ENCODE peak calls at places on chromosomes 3 and 15, in eight cellular contexts. One of them, this sample, is unnamed.

GRCh38 chr3:124492824-124493223 is 237.4 kb upstream of the UMPS start:
- DNase-seq in ecto neural progenitor cell: no peak
- DNase-seq in uterus: peak
- DNase-seq in CD4-positive, alpha-beta T cell: no peak
- DNase-seq in kidney epithelial cell: peak
- DNase-seq in stimulated activated naive CD8-positive, alpha-beta T cell treated with anti-CD3 and anti-CD28 coated beads, Interleukin-15, Interleukin-2, amounts not matched to agents 100 U/mL and 50 U/mL, for 24 hours: peak
- DNase-seq in T-helper 2 cell: peak
- DNase-seq in HTR-8/SVneo: peak
- DNase-seq in this sample: no peak

GRCh38 chr3:58071480-58071971 is 63.3 kb downstream of the FLNB start:
- DNase-seq in ecto neural progenitor cell: no peak
- DNase-seq in uterus: no peak
- DNase-seq in CD4-positive, alpha-beta T cell: no peak
- DNase-seq in kidney epithelial cell: no peak
- DNase-seq in stimulated activated naive CD8-positive, alpha-beta T cell treated with anti-CD3 and anti-CD28 coated beads, Interleukin-15, Interleukin-2, amounts not matched to agents 100 U/mL and 50 U/mL, for 24 hours: no peak
- DNase-seq in T-helper 2 cell: no peak
- DNase-seq in HTR-8/SVneo: no peak
- DNase-seq in this sample: no peak

GRCh38 chr3:125652349-125652748 is 57.1 kb upstream of the OSBPL11 start:
- DNase-seq in ecto neural progenitor cell: no peak
- DNase-seq in uterus: no peak
- DNase-seq in CD4-positive, alpha-beta T cell: no peak
- DNase-seq in kidney epithelial cell: no peak
- DNase-seq in stimulated activated naive CD8-positive, alpha-beta T cell treated with anti-CD3 and anti-CD28 coated beads, Interleukin-15, Interleukin-2, amounts not matched to agents 100 U/mL and 50 U/mL, for 24 hours: no peak
- DNase-seq in T-helper 2 cell: no peak
- DNase-seq in HTR-8/SVneo: no peak
- DNase-seq in this sample: no peak

GRCh38 chr3:55246016-55246415 is 241.1 kb downstream of the WNT5A start:
- DNase-seq in ecto neural progenitor cell: no peak
- DNase-seq in uterus: no peak
- DNase-seq in CD4-positive, alpha-beta T cell: no peak
- DNase-seq in kidney epithelial cell: no peak
- DNase-seq in stimulated activated naive CD8-positive, alpha-beta T cell treated with anti-CD3 and anti-CD28 coated beads, Interleukin-15, Interleukin-2, amounts not matched to agents 100 U/mL and 50 U/mL, for 24 hours: no peak
- DNase-seq in T-helper 2 cell: no peak
- DNase-seq in HTR-8/SVneo: no peak
- DNase-seq in this sample: no peak

GRCh38 chr3:126558336-126559071 is at the start of gene C3orf22:
- DNase-seq in ecto neural progenitor cell: peak
- DNase-seq in uterus: peak
- DNase-seq in CD4-positive, alpha-beta T cell: no peak
- DNase-seq in kidney epithelial cell: no peak
- DNase-seq in stimulated activated naive CD8-positive, alpha-beta T cell treated with anti-CD3 and anti-CD28 coated beads, Interleukin-15, Interleukin-2, amounts not matched to agents 100 U/mL and 50 U/mL, for 24 hours: no peak
- DNase-seq in T-helper 2 cell: no peak
- DNase-seq in HTR-8/SVneo: no peak
- DNase-seq in this sample: no peak

GRCh38 chr15:65184305-65184943 is 718 bp downstream of the CLPX start:
- DNase-seq in ecto neural progenitor cell: peak
- DNase-seq in uterus: peak
- DNase-seq in CD4-positive, alpha-beta T cell: peak
- DNase-seq in kidney epithelial cell: no peak
- DNase-seq in stimulated activated naive CD8-positive, alpha-beta T cell treated with anti-CD3 and anti-CD28 coated beads, Interleukin-15, Interleukin-2, amounts not matched to agents 100 U/mL and 50 U/mL, for 24 hours: peak
- DNase-seq in T-helper 2 cell: peak
- DNase-seq in HTR-8/SVneo: peak
- DNase-seq in this sample: peak

GRCh38 chr3:13718000-13718399 is 161.9 kb downstream of the WNT7A start:
- DNase-seq in ecto neural progenitor cell: no peak
- DNase-seq in uterus: peak
- DNase-seq in CD4-positive, alpha-beta T cell: no peak
- DNase-seq in kidney epithelial cell: no peak
- DNase-seq in stimulated activated naive CD8-positive, alpha-beta T cell treated with anti-CD3 and anti-CD28 coated beads, Interleukin-15, Interleukin-2, amounts not matched to agents 100 U/mL and 50 U/mL, for 24 hours: no peak
- DNase-seq in T-helper 2 cell: no peak
- DNase-seq in HTR-8/SVneo: no peak
- DNase-seq in this sample: no peak

GRCh38 chr3:190721330-190721729 is 141.2 kb downstream of the GMNC start:
- DNase-seq in ecto neural progenitor cell: no peak
- DNase-seq in uterus: no peak
- DNase-seq in CD4-positive, alpha-beta T cell: no peak
- DNase-seq in kidney epithelial cell: peak
- DNase-seq in stimulated activated naive CD8-positive, alpha-beta T cell treated with anti-CD3 and anti-CD28 coated beads, Interleukin-15, Interleukin-2, amounts not matched to agents 100 U/mL and 50 U/mL, for 24 hours: no peak
- DNase-seq in T-helper 2 cell: no peak
- DNase-seq in HTR-8/SVneo: no peak
- DNase-seq in this sample: no peak

GRCh38 chr3:106001923-106002322 is 133.1 kb upstream of the CBLB start:
- DNase-seq in ecto neural progenitor cell: no peak
- DNase-seq in uterus: no peak
- DNase-seq in CD4-positive, alpha-beta T cell: no peak
- DNase-seq in kidney epithelial cell: no peak
- DNase-seq in stimulated activated naive CD8-positive, alpha-beta T cell treated with anti-CD3 and anti-CD28 coated beads, Interleukin-15, Interleukin-2, amounts not matched to agents 100 U/mL and 50 U/mL, for 24 hours: no peak
- DNase-seq in T-helper 2 cell: no peak
- DNase-seq in HTR-8/SVneo: no peak
- DNase-seq in this sample: no peak

GRCh38 chr3:12963869-12964712 is 109.1 kb downstream of the IQSEC1 start:
- DNase-seq in ecto neural progenitor cell: no peak
- DNase-seq in uterus: no peak
- DNase-seq in CD4-positive, alpha-beta T cell: no peak
- DNase-seq in kidney epithelial cell: no peak
- DNase-seq in stimulated activated naive CD8-positive, alpha-beta T cell treated with anti-CD3 and anti-CD28 coated beads, Interleukin-15, Interleukin-2, amounts not matched to agents 100 U/mL and 50 U/mL, for 24 hours: no peak
- DNase-seq in T-helper 2 cell: no peak
- DNase-seq in HTR-8/SVneo: no peak
- DNase-seq in this sample: no peak

GRCh38 chr3:151329368-151329767 is at the start of gene P2RY13:
- DNase-seq in ecto neural progenitor cell: no peak
- DNase-seq in uterus: no peak
- DNase-seq in CD4-positive, alpha-beta T cell: no peak
- DNase-seq in kidney epithelial cell: no peak
- DNase-seq in stimulated activated naive CD8-positive, alpha-beta T cell treated with anti-CD3 and anti-CD28 coated beads, Interleukin-15, Interleukin-2, amounts not matched to agents 100 U/mL and 50 U/mL, for 24 hours: no peak
- DNase-seq in T-helper 2 cell: no peak
- DNase-seq in HTR-8/SVneo: no peak
- DNase-seq in this sample: no peak

GRCh38 chr15:62752687-62753517 is 289.6 kb upstream of the TPM1 start:
- DNase-seq in ecto neural progenitor cell: no peak
- DNase-seq in uterus: no peak
- DNase-seq in CD4-positive, alpha-beta T cell: no peak
- DNase-seq in kidney epithelial cell: no peak
- DNase-seq in stimulated activated naive CD8-positive, alpha-beta T cell treated with anti-CD3 and anti-CD28 coated beads, Interleukin-15, Interleukin-2, amounts not matched to agents 100 U/mL and 50 U/mL, for 24 hours: no peak
- DNase-seq in T-helper 2 cell: no peak
- DNase-seq in HTR-8/SVneo: no peak
- DNase-seq in this sample: no peak

GRCh38 chr3:136068708-136069107 is 103.2 kb downstream of the PPP2R3A start:
- DNase-seq in ecto neural progenitor cell: no peak
- DNase-seq in uterus: no peak
- DNase-seq in CD4-positive, alpha-beta T cell: no peak
- DNase-seq in kidney epithelial cell: no peak
- DNase-seq in stimulated activated naive CD8-positive, alpha-beta T cell treated with anti-CD3 and anti-CD28 coated beads, Interleukin-15, Interleukin-2, amounts not matched to agents 100 U/mL and 50 U/mL, for 24 hours: no peak
- DNase-seq in T-helper 2 cell: no peak
- DNase-seq in HTR-8/SVneo: no peak
- DNase-seq in this sample: no peak

GRCh38 chr15:62288361-62289017 is 123.4 kb upstream of the C2CD4B start:
- DNase-seq in ecto neural progenitor cell: no peak
- DNase-seq in uterus: no peak
- DNase-seq in CD4-positive, alpha-beta T cell: no peak
- DNase-seq in kidney epithelial cell: no peak
- DNase-seq in stimulated activated naive CD8-positive, alpha-beta T cell treated with anti-CD3 and anti-CD28 coated beads, Interleukin-15, Interleukin-2, amounts not matched to agents 100 U/mL and 50 U/mL, for 24 hours: no peak
- DNase-seq in T-helper 2 cell: no peak
- DNase-seq in HTR-8/SVneo: no peak
- DNase-seq in this sample: no peak

GRCh38 chr3:46400000-46400734 is 6.7 kb downstream of the CCR5AS start:
- DNase-seq in ecto neural progenitor cell: no peak
- DNase-seq in uterus: no peak
- DNase-seq in CD4-positive, alpha-beta T cell: no peak
- DNase-seq in kidney epithelial cell: no peak
- DNase-seq in stimulated activated naive CD8-positive, alpha-beta T cell treated with anti-CD3 and anti-CD28 coated beads, Interleukin-15, Interleukin-2, amounts not matched to agents 100 U/mL and 50 U/mL, for 24 hours: no peak
- DNase-seq in T-helper 2 cell: no peak
- DNase-seq in HTR-8/SVneo: peak
- DNase-seq in this sample: no peak

GRCh38 chr3:115040673-115041286 is 106.3 kb downstream of the ZBTB20 start:
- DNase-seq in ecto neural progenitor cell: no peak
- DNase-seq in uterus: no peak
- DNase-seq in CD4-positive, alpha-beta T cell: peak
- DNase-seq in kidney epithelial cell: no peak
- DNase-seq in stimulated activated naive CD8-positive, alpha-beta T cell treated with anti-CD3 and anti-CD28 coated beads, Interleukin-15, Interleukin-2, amounts not matched to agents 100 U/mL and 50 U/mL, for 24 hours: peak
- DNase-seq in T-helper 2 cell: peak
- DNase-seq in HTR-8/SVneo: peak
- DNase-seq in this sample: peak

GRCh38 chr15:93048759-93049161 is 40.3 kb downstream of the RGMA start:
- DNase-seq in ecto neural progenitor cell: no peak
- DNase-seq in uterus: no peak
- DNase-seq in CD4-positive, alpha-beta T cell: no peak
- DNase-seq in kidney epithelial cell: no peak
- DNase-seq in stimulated activated naive CD8-positive, alpha-beta T cell treated with anti-CD3 and anti-CD28 coated beads, Interleukin-15, Interleukin-2, amounts not matched to agents 100 U/mL and 50 U/mL, for 24 hours: no peak
- DNase-seq in T-helper 2 cell: no peak
- DNase-seq in HTR-8/SVneo: no peak
- DNase-seq in this sample: no peak

GRCh38 chr15:91710072-91710471 is 143.4 kb upstream of the SLCO3A1 start:
- DNase-seq in ecto neural progenitor cell: no peak
- DNase-seq in uterus: no peak
- DNase-seq in CD4-positive, alpha-beta T cell: no peak
- DNase-seq in kidney epithelial cell: no peak
- DNase-seq in stimulated activated naive CD8-positive, alpha-beta T cell treated with anti-CD3 and anti-CD28 coated beads, Interleukin-15, Interleukin-2, amounts not matched to agents 100 U/mL and 50 U/mL, for 24 hours: no peak
- DNase-seq in T-helper 2 cell: no peak
- DNase-seq in HTR-8/SVneo: no peak
- DNase-seq in this sample: no peak

This sample was measured in effector memory CD8-positive, alpha-beta T cell.